ENCODE peak calls at places on chromosomes 6 and 20, in seven cellular contexts. M, U, E, V, S, N and A are unnamed samples.

GRCh38 chr6:42911171-42912021 is 4.5 kb upstream of the PTCRA start:
- DNase-seq in M (no peak), U (no peak), E (no peak), N (no peak), V (no peak), S (no peak), A (peak; percentile 94)

GRCh38 chr6:99613398-99613704 is 6.7 kb downstream of the PRDM13 start:
- DNase-seq in S (peak; percentile 13), U (no peak), V (no peak), M (no peak), E (peak; percentile 30), N (no peak), A (peak; percentile 44)

GRCh38 chr20:61903575-61904340 is 161.9 kb downstream of the TAF4 start:
- DNase-seq in V (no peak), E (no peak), S (no peak), M (no peak), N (no peak), U (no peak), A (peak; percentile 24)

GRCh38 chr6:83853178-83853967 is at the start of gene RIPPLY2:
- DNase-seq in N (no peak), U (no peak), M (peak; percentile 80), V (no peak), E (no peak), S (peak; percentile 3), A (peak; percentile 90)

GRCh38 chr20:47133809-47134456 is 222.6 kb downstream of the ZMYND8 start:
- DNase-seq in V (no peak), S (peak; percentile 3), U (no peak), E (no peak), M (no peak), N (no peak), A (no peak)

GRCh38 chr6:162817196-162817595 is 89.4 kb downstream of the PACRG start:
- DNase-seq in U (no peak), E (no peak), V (no peak), M (no peak), S (no peak), N (no peak), A (no peak)

GRCh38 chr20:13995841-13996240 is 525 bp downstream of the MACROD2 start:
- DNase-seq in U (no peak), V (no peak), S (peak; percentile 5), M (peak; percentile 50), E (no peak), N (peak; percentile 14), A (peak; percentile 79)

GRCh38 chr6:16974387-16974673 is 127.5 kb upstream of the STMND1 start:
- DNase-seq in S (no peak), E (no peak), V (no peak), M (no peak), U (no peak), N (no peak), A (no peak)

GRCh38 chr20:61396262-61396848 is 144.3 kb downstream of the CDH4 start:
- DNase-seq in E (no peak), U (no peak), N (no peak), S (no peak), M (no peak), V (no peak), A (no peak)

GRCh38 chr6:56401477-56402070 is 154.2 kb upstream of the COL21A1 start:
- DNase-seq in U (no peak), V (no peak), N (no peak), M (no peak), E (no peak), S (peak; percentile 4), A (no peak)

GRCh38 chr20:51321343-51322163 is 221.0 kb downstream of the NFATC2 start:
- DNase-seq in N (no peak), E (no peak), U (no peak), S (no peak), V (no peak), M (no peak), A (no peak)

GRCh38 chr20:36065427-36065998 is 89.0 kb upstream of the EPB41L1 start:
- DNase-seq in V (no peak), E (no peak), S (no peak), U (no peak), N (no peak), M (no peak), A (no peak)

GRCh38 chr6:41719796-41720620 is 15.4 kb downstream of the TFEB start:
- DNase-seq in U (no peak), S (no peak), E (no peak), N (no peak), M (no peak), V (no peak), A (no peak)

GRCh38 chr20:53738039-53738944 is 144.7 kb upstream of the ZNF217 start:
- DNase-seq in M (peak; percentile 92), V (no peak), E (no peak), U (no peak), N (peak; percentile 73), S (no peak), A (peak; percentile 20)